ENCODE peak calls at places on chromosomes 7 and 10, in eight cellular contexts. E is CD8-positive, alpha-beta T cell; O is CD8-positive, alpha-beta memory T cell; I is neural progenitor cell; T is hypothalamus; B is nucleus accumbens; D is substantia nigra; L is AG10803. N is an unnamed sample.

GRCh38 chr10:119079572-119080520 is 771 bp downstream of the EIF3A start:
- DNase-seq in I (peak), D (peak), T (no peak), L (peak), B (peak), O (no peak), E (peak), N (peak)

GRCh38 chr10:88538038-88538437 is 45.1 kb downstream of the RNLS start:
- DNase-seq in D (no peak), I (no peak), O (no peak), E (no peak), L (peak), B (no peak), T (no peak), N (no peak)

GRCh38 chr10:61855771-61856170 is 45.7 kb upstream of the ARID5B start:
- DNase-seq in I (no peak), L (no peak), E (no peak), D (no peak), B (no peak), T (no peak), O (no peak), N (no peak)

GRCh38 chr10:133158437-133158755 is 1.6 kb upstream of the KNDC1 start:
- DNase-seq in D (no peak), O (no peak), I (no peak), B (no peak), L (no peak), E (no peak), T (no peak), N (peak)

GRCh38 chr10:49177391-49178355 is 10.5 kb downstream of the TMEM273 start:
- DNase-seq in O (no peak), I (no peak), E (no peak), L (peak), T (no peak), D (no peak), B (no peak), N (no peak)

GRCh38 chr7:91749418-91749817 is 131.1 kb downstream of the MTERF1 start:
- DNase-seq in L (no peak), E (no peak), I (no peak), B (no peak), O (no peak), T (no peak), D (no peak), N (no peak)

GRCh38 chr10:132130286-132131265 is 56.2 kb upstream of the DPYSL4 start:
- DNase-seq in I (no peak), T (no peak), D (no peak), O (no peak), B (no peak), E (no peak), L (no peak), N (no peak)

GRCh38 chr7:48085433-48085791 is 3.7 kb upstream of the UPP1 start:
- DNase-seq in B (no peak), T (no peak), L (no peak), E (no peak), D (no peak), O (no peak), I (no peak), N (no peak)

GRCh38 chr10:511849-512191 is 177.6 kb downstream of the DIP2C start:
- DNase-seq in D (no peak), T (no peak), I (no peak), E (no peak), L (no peak), B (no peak), O (no peak), N (no peak)

GRCh38 chr10:1043532-1043995 is 5.4 kb downstream of the IDI1 start:
- DNase-seq in E (no peak), B (no peak), T (no peak), D (no peak), L (no peak), O (peak), I (no peak), N (no peak)

GRCh38 chr10:89207801-89208551 is 859 bp upstream of the CH25H start:
- DNase-seq in E (no peak), B (no peak), O (peak), L (no peak), I (peak), D (no peak), T (no peak), N (peak)

GRCh38 chr7:55148571-55148970 is 129.8 kb downstream of the EGFR start:
- DNase-seq in E (no peak), T (no peak), O (no peak), B (no peak), L (no peak), I (no peak), D (no peak), N (no peak)

GRCh38 chr7:102287465-102288146 is 938 bp downstream of the SH2B2 start:
- DNase-seq in O (peak), E (no peak), T (no peak), I (peak), D (no peak), B (peak), L (no peak), N (peak)

GRCh38 chr10:14873090-14873760 is 5.4 kb upstream of the SUV39H2 start:
- DNase-seq in L (peak), D (no peak), I (no peak), T (no peak), O (no peak), E (no peak), B (no peak), N (no peak)

GRCh38 chr10:110918269-110918632 is 729 bp downstream of the BBIP1 start:
- DNase-seq in T (no peak), E (no peak), D (no peak), L (peak), O (peak), I (peak), B (no peak), N (peak)

GRCh38 chr7:97145068-97145467 is 27.6 kb downstream of the SDHAF3 start:
- DNase-seq in T (no peak), O (peak), L (peak), D (no peak), E (no peak), I (no peak), B (no peak), N (no peak)

GRCh38 chr7:149161241-149161848 is 14.1 kb downstream of the ZNF398 start:
- DNase-seq in I (no peak), E (no peak), D (no peak), L (no peak), T (no peak), B (no peak), O (no peak), N (no peak)

GRCh38 chr7:137774793-137775201 is 72.0 kb downstream of the DGKI start:
- DNase-seq in T (no peak), L (peak), E (no peak), B (no peak), O (no peak), D (no peak), I (no peak), N (no peak)

GRCh38 chr7:101838837-101839483 is 21.5 kb downstream of the CUX1 start:
- DNase-seq in L (no peak), I (no peak), O (no peak), T (no peak), B (no peak), D (no peak), E (no peak), N (no peak)

GRCh38 chr7:94669773-94670495 is 14.0 kb upstream of the SGCE start:
- DNase-seq in D (no peak), O (no peak), I (no peak), B (no peak), E (no peak), L (no peak), T (no peak), N (no peak)

GRCh38 chr10:23310443-23310842 is 34.2 kb downstream of the C10orf67 start:
- DNase-seq in E (no peak), L (peak), T (no peak), B (no peak), I (peak), O (no peak), D (no peak), N (no peak)

GRCh38 chr7:119783799-119784198 is 489.2 kb upstream of the KCND2 start:
- DNase-seq in D (no peak), T (no peak), E (no peak), B (no peak), O (no peak), L (no peak), I (no peak), N (no peak)

GRCh38 chr10:72079356-72079755 is 9.0 kb downstream of the SPOCK2 start:
- DNase-seq in T (no peak), D (no peak), L (no peak), E (peak), B (peak), O (peak), I (peak), N (no peak)

GRCh38 chr10:7333995-7334964 is 76.6 kb downstream of the SFMBT2 start:
- DNase-seq in I (no peak), D (no peak), T (no peak), E (no peak), L (no peak), O (no peak), B (no peak), N (peak)